ENCODE peak calls at places on chromosomes 13 and 19, in seven cellular contexts. L, U, F, Y, S, E and D are unnamed samples.
A peak's percentile ranks its signal among the peaks of the same experiment; 100 is the strongest.

GRCh38 chr13:104577029-104577820 is 1511.0 kb upstream of the SLC10A2 start:
- DNase-seq in L (no peak), U (no peak), F (no peak), Y (peak; percentile 1), S (no peak), E (no peak), D (no peak)

GRCh38 chr19:40596608-40597328 is 4.4 kb upstream of the LTBP4 start:
- DNase-seq in L (peak; percentile 54), U (no peak), F (peak; percentile 77), Y (peak; percentile 53), S (peak; percentile 72), E (no peak), D (peak; percentile 88)

GRCh38 chr13:44283598-44283997 is 90.0 kb upstream of the SERP2 start:
- DNase-seq in L (no peak), U (peak; percentile 50), F (no peak), Y (no peak), S (no peak), E (no peak), D (no peak)

GRCh38 chr19:6047741-6048231 is 62.5 kb downstream of the RFX2 start:
- DNase-seq in L (peak; percentile 56), U (peak; percentile 83), F (no peak), Y (peak; percentile 46), S (peak; percentile 47), E (peak; percentile 42), D (peak; percentile 61)

GRCh38 chr19:2983351-2984195 is 6.2 kb downstream of the TLE6 start:
- DNase-seq in L (peak; percentile 75), U (peak; percentile 88), F (no peak), Y (peak; percentile 70), S (peak; percentile 70), E (no peak), D (peak; percentile 92)

GRCh38 chr19:34191355-34191962 is 19.2 kb downstream of the LSM14A start:
- DNase-seq in L (no peak), U (no peak), F (no peak), Y (no peak), S (no peak), E (no peak), D (no peak)

GRCh38 chr13:42740753-42741152 is 40.6 kb upstream of the FAM216B start:
- DNase-seq in L (no peak), U (no peak), F (peak; percentile 70), Y (no peak), S (peak; percentile 70), E (no peak), D (no peak)

GRCh38 chr19:12789098-12789903 is 2.0 kb upstream of the JUNB start:
- DNase-seq in L (no peak), U (peak; percentile 58), F (no peak), Y (no peak), S (no peak), E (no peak), D (no peak)

GRCh38 chr13:27660511-27660910 is 38.8 kb downstream of the POLR1D start:
- DNase-seq in L (no peak), U (no peak), F (no peak), Y (no peak), S (no peak), E (no peak), D (no peak)

GRCh38 chr13:79435549-79435948 is 29.5 kb upstream of the RBM26 start:
- DNase-seq in L (peak; percentile 21), U (no peak), F (no peak), Y (peak; percentile 53), S (no peak), E (no peak), D (no peak)

GRCh38 chr13:102940770-102941169 is 94.9 kb downstream of the ERCC5 start:
- DNase-seq in L (no peak), U (no peak), F (no peak), Y (no peak), S (no peak), E (no peak), D (no peak)

GRCh38 chr19:8075158-8076086 is 22.9 kb downstream of the CCL25 start:
- DNase-seq in L (no peak), U (peak; percentile 40), F (no peak), Y (no peak), S (no peak), E (no peak), D (no peak)

GRCh38 chr13:59746291-59746962 is 417.3 kb downstream of the DIAPH3 start:
- DNase-seq in L (peak; percentile 18), U (no peak), F (no peak), Y (peak; percentile 50), S (no peak), E (no peak), D (no peak)

GRCh38 chr13:21683034-21683733 is 12.3 kb downstream of the FGF9 start:
- DNase-seq in L (peak; percentile 54), U (no peak), F (no peak), Y (peak; percentile 73), S (no peak), E (no peak), D (no peak)

GRCh38 chr13:46571189-46571901 is 18.4 kb downstream of the LRCH1 start:
- DNase-seq in L (peak; percentile 63), U (peak; percentile 29), F (no peak), Y (peak; percentile 25), S (no peak), E (no peak), D (peak; percentile 12)

GRCh38 chr13:106623799-106624198 is 55.9 kb upstream of the ARGLU1 start:
- DNase-seq in L (no peak), U (no peak), F (no peak), Y (no peak), S (no peak), E (no peak), D (no peak)

GRCh38 chr19:40614595-40615411 is 13.6 kb downstream of the LTBP4 start:
- DNase-seq in L (peak; percentile 98), U (peak; percentile 99), F (peak; percentile 86), Y (peak; percentile 98), S (peak; percentile 56), E (peak; percentile 86), D (no peak)

GRCh38 chr19:39166571-39167391 is 30.0 kb upstream of the NCCRP1 start:
- DNase-seq in L (peak; percentile 21), U (no peak), F (peak; percentile 90), Y (no peak), S (peak; percentile 87), E (no peak), D (peak; percentile 33)

GRCh38 chr13:114282143-114282685 is 813 bp downstream of the UPF3A start:
- DNase-seq in L (peak; percentile 73), U (no peak), F (peak; percentile 68), Y (peak; percentile 61), S (peak; percentile 45), E (peak; percentile 69), D (peak; percentile 58)

GRCh38 chr13:24661713-24662112 is 18.5 kb upstream of the ATP12A start:
- DNase-seq in L (no peak), U (no peak), F (no peak), Y (no peak), S (no peak), E (no peak), D (no peak)
- H3K4me3 ChIP-seq in L (no peak overlapping the region), U (no peak overlapping the region), F (no peak overlapping the region), Y (no peak overlapping the region), S (no peak overlapping the region), E (no peak overlapping the region), D (no peak overlapping the region)

DNA sequence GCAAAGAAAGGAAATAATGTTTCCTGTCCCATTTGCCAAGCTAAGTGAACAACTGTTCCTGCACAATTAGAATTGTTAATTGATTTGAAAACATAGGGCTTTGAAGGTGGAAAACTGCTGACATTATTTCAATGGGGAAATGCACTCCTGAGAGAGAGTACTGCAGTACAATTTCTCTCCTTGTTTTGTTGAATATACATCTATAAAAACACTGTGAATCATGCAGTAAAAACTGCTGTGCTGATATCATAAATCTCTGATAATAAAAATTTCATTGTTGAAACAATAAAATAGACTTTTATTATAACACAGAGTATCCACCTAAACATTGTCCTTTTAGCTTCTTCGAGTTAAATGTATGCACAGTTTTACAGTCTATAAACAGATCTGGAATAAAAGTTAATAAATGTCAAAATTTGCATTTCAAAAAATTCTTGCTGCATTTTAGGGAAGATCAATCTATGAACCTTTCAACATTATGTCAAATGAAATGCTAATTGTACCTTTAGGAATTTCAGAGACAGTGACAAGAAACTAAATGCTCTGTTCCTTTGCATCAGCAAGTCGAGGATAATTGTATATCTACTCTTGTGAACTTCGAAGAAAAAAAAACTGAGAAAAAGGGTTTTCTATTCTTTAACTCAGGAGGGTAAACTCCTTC is 328.2 kb upstream of the DACH1 start:
- DNase-seq in L (no peak), U (no peak), F (no peak), Y (no peak), S (no peak), E (no peak), D (no peak)
- H3K4me3 ChIP-seq in L (no peak overlapping the region), U (no peak overlapping the region), F (no peak overlapping the region), Y (no peak overlapping the region), S (no peak overlapping the region), E (no peak overlapping the region), D (no peak overlapping the region)

DNA sequence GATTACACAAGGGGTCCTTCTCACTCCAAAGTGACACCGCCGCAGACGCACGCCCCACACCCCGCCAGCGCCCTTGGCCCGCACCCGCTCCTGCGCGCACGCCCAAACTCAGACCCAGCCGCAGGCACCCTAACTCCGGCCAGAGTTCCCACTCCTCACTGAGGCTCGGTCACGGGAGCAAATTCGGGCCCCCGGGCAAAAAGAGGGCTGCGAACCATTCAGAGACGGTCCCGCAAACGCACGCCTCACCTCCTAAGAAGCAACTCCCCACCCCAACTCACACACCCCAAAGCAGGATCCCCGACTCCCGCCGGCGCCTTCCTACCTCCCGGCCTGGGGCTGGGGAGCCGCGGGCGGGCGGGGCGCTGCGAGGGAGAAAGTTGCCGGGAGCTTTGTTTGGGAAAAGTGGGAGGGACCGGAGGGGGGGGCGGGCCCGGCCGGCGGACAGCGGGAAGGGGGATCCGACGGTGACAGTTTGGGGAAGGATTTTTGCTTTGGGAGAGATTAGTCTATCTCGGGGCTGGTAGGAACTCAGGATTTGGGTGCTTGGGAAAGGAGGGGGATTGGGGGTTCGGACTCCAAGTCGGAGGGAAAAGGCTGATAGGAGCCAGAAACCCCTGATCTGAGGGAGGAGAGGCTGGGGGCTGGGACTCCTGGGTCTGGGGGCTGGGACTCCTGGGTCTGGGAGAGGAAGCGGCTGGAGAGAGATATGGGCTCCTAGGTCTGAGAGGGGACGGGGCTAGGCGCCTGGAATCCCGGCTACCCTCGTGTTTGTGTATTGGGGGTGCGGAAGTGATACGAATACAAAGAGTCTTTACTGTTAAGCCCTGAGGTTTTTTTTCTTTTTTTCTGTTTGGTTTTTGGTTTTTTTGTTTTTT is at the start of gene TEAD2:
- DNase-seq in L (peak; percentile 47), U (peak; percentile 82), F (peak; percentile 72), Y (peak; percentile 22), S (peak; percentile 78), E (peak; percentile 75), D (peak; percentile 63)
- H3K4me3 ChIP-seq in L (peak within 1 kb of the TSS; percentile 81), U (peak within 1 kb of the TSS; percentile 98), F (peak within 1 kb of the TSS; percentile 81), Y (peak within 1 kb of the TSS; percentile 80), S (peak within 1 kb of the TSS; percentile 20), E (peak within 1 kb of the TSS; percentile 100), D (peak within 1 kb of the TSS; percentile 87)

DNA sequence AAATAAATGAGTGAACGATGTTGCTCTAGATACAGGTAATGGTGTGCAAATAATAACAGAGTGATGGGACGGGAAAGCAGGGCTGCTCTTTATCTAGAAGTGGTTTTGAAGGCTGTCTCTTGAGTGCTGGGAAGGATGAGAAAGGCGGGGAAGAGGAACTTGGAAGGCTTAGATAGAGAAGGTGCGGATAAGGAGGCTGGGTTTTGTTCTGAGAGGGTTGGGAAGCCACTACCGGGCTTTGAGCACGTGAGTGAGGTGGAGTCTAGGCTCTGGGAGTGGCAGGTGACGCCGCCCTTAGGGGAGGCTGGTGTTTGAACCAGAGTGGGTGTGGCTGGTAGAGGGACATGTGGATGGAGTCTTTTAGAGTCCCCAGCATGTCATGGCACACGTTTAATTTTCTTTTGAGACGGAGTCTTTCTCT is 811 bp downstream of the ARMC6 start:
- DNase-seq in L (peak; percentile 58), U (peak; percentile 90), F (peak; percentile 70), Y (peak; percentile 73), S (peak; percentile 53), E (peak; percentile 24), D (peak; percentile 82)
- H3K4me3 ChIP-seq in L (peak overlapping the region; percentile 95), U (peak overlapping the region; percentile 76), F (peak overlapping the region; percentile 73), Y (peak overlapping the region; percentile 76), S (peak overlapping the region; percentile 68), E (peak overlapping the region; percentile 86), D (peak overlapping the region; percentile 66)